ENCODE peak calls at places on chromosomes 5 and 9, in six cellular contexts. One of them, this sample, is unnamed.

GRCh38 chr5:83564069-83564749 is 92.7 kb downstream of the VCAN start:
- DNase-seq in IMR-90: peak
- DNase-seq in germinal center: peak
- DNase-seq in astrocyte: no peak
- DNase-seq in K562: peak
- DNase-seq in anterior cingulate cortex: no peak
- DNase-seq in this sample: peak

GRCh38 chr5:106269252-106269843 is 1401.4 kb downstream of the EFNA5 start:
- DNase-seq in IMR-90: peak
- DNase-seq in germinal center: no peak
- DNase-seq in astrocyte: peak
- DNase-seq in K562: no peak
- DNase-seq in anterior cingulate cortex: no peak
- DNase-seq in this sample: no peak

GRCh38 chr5:111820072-111820471 is 63.1 kb upstream of the NREP start:
- DNase-seq in IMR-90: no peak
- DNase-seq in germinal center: no peak
- DNase-seq in astrocyte: no peak
- DNase-seq in K562: no peak
- DNase-seq in anterior cingulate cortex: no peak
- DNase-seq in this sample: no peak

GRCh38 chr5:108472237-108472636 is 90.3 kb upstream of the FBXL17 start:
- DNase-seq in IMR-90: peak
- DNase-seq in germinal center: no peak
- DNase-seq in astrocyte: no peak
- DNase-seq in K562: peak
- DNase-seq in anterior cingulate cortex: no peak
- DNase-seq in this sample: no peak

GRCh38 chr5:124932791-124933600 is 186.6 kb upstream of the ZNF608 start:
- DNase-seq in IMR-90: peak
- DNase-seq in germinal center: no peak
- DNase-seq in astrocyte: peak
- DNase-seq in K562: no peak
- DNase-seq in anterior cingulate cortex: no peak
- DNase-seq in this sample: no peak

GRCh38 chr5:15500326-15500958 is 462 bp downstream of the FBXL7 start:
- DNase-seq in IMR-90: peak
- DNase-seq in germinal center: no peak
- DNase-seq in astrocyte: peak
- DNase-seq in K562: no peak
- DNase-seq in anterior cingulate cortex: peak
- DNase-seq in this sample: no peak

GRCh38 chr5:43309657-43310056 is 3.6 kb downstream of the HMGCS1 start:
- DNase-seq in IMR-90: peak
- DNase-seq in germinal center: no peak
- DNase-seq in astrocyte: peak
- DNase-seq in K562: peak
- DNase-seq in anterior cingulate cortex: no peak
- DNase-seq in this sample: no peak

GRCh38 chr9:35733109-35733541 is 659 bp downstream of the CREB3 start:
- DNase-seq in IMR-90: peak
- DNase-seq in germinal center: peak
- DNase-seq in astrocyte: peak
- DNase-seq in K562: peak
- DNase-seq in anterior cingulate cortex: no peak
- DNase-seq in this sample: peak

GRCh38 chr9:134659688-134660131 is 18.1 kb downstream of the COL5A1 start:
- DNase-seq in IMR-90: no peak
- DNase-seq in germinal center: no peak
- DNase-seq in astrocyte: no peak
- DNase-seq in K562: no peak
- DNase-seq in anterior cingulate cortex: no peak
- DNase-seq in this sample: no peak

GRCh38 chr5:134127988-134128647 is 13.6 kb downstream of the TCF7 start:
- DNase-seq in IMR-90: no peak
- DNase-seq in germinal center: no peak
- DNase-seq in astrocyte: peak
- DNase-seq in K562: no peak
- DNase-seq in anterior cingulate cortex: no peak
- DNase-seq in this sample: no peak

GRCh38 chr5:165202144-165202910 is 1696.9 kb downstream of the MAT2B start:
- DNase-seq in IMR-90: peak
- DNase-seq in germinal center: no peak
- DNase-seq in astrocyte: peak
- DNase-seq in K562: no peak
- DNase-seq in anterior cingulate cortex: no peak
- DNase-seq in this sample: no peak

GRCh38 chr9:95074632-95075269 is 242.8 kb downstream of the FANCC start:
- DNase-seq in IMR-90: no peak
- DNase-seq in germinal center: no peak
- DNase-seq in astrocyte: no peak
- DNase-seq in K562: no peak
- DNase-seq in anterior cingulate cortex: no peak
- DNase-seq in this sample: no peak

GRCh38 chr9:9820411-9820810 is 792.4 kb downstream of the PTPRD start:
- DNase-seq in IMR-90: no peak
- DNase-seq in germinal center: no peak
- DNase-seq in astrocyte: peak
- DNase-seq in K562: no peak
- DNase-seq in anterior cingulate cortex: no peak
- DNase-seq in this sample: no peak

GRCh38 chr9:136656339-136656738 is 6.4 kb upstream of the EGFL7 start:
- DNase-seq in IMR-90: no peak
- DNase-seq in germinal center: no peak
- DNase-seq in astrocyte: no peak
- DNase-seq in K562: no peak
- DNase-seq in anterior cingulate cortex: no peak
- DNase-seq in this sample: no peak

GRCh38 chr9:132048191-132048590 is 31.5 kb downstream of the MED27 start:
- DNase-seq in IMR-90: no peak
- DNase-seq in germinal center: no peak
- DNase-seq in astrocyte: peak
- DNase-seq in K562: no peak
- DNase-seq in anterior cingulate cortex: no peak
- DNase-seq in this sample: no peak

GRCh38 chr5:45038366-45038987 is 229.7 kb downstream of the MRPS30 start:
- DNase-seq in IMR-90: peak
- DNase-seq in germinal center: no peak
- DNase-seq in astrocyte: no peak
- DNase-seq in K562: peak
- DNase-seq in anterior cingulate cortex: no peak
- DNase-seq in this sample: peak

GRCh38 chr9:127390563-127390962 is 6.4 kb upstream of the SLC2A8 start:
- DNase-seq in IMR-90: no peak
- DNase-seq in germinal center: no peak
- DNase-seq in astrocyte: no peak
- DNase-seq in K562: peak
- DNase-seq in anterior cingulate cortex: no peak
- DNase-seq in this sample: no peak

GRCh38 chr5:168109441-168109840 is 182.0 kb upstream of the WWC1 start:
- DNase-seq in IMR-90: no peak
- DNase-seq in germinal center: no peak
- DNase-seq in astrocyte: peak
- DNase-seq in K562: no peak
- DNase-seq in anterior cingulate cortex: no peak
- DNase-seq in this sample: no peak

GRCh38 chr5:23730023-23730422 is 222.6 kb downstream of the PRDM9 start:
- DNase-seq in IMR-90: no peak
- DNase-seq in germinal center: no peak
- DNase-seq in astrocyte: no peak
- DNase-seq in K562: no peak
- DNase-seq in anterior cingulate cortex: no peak
- DNase-seq in this sample: no peak

GRCh38 chr5:143606043-143606752 is 202.7 kb upstream of the NR3C1 start:
- DNase-seq in IMR-90: peak
- DNase-seq in germinal center: no peak
- DNase-seq in astrocyte: peak
- DNase-seq in K562: no peak
- DNase-seq in anterior cingulate cortex: no peak
- DNase-seq in this sample: no peak

GRCh38 chr9:121192959-121193645 is 8.6 kb downstream of the RAB14 start:
- DNase-seq in IMR-90: peak
- DNase-seq in germinal center: no peak
- DNase-seq in astrocyte: no peak
- DNase-seq in K562: no peak
- DNase-seq in anterior cingulate cortex: no peak
- DNase-seq in this sample: no peak

GRCh38 chr5:169946743-169947142 is 33.6 kb downstream of the INSYN2B start:
- DNase-seq in IMR-90: peak
- DNase-seq in germinal center: no peak
- DNase-seq in astrocyte: peak
- DNase-seq in K562: no peak
- DNase-seq in anterior cingulate cortex: no peak
- DNase-seq in this sample: no peak

GRCh38 chr5:131423056-131423455 is 159.2 kb downstream of the CDC42SE2 start:
- DNase-seq in IMR-90: peak
- DNase-seq in germinal center: no peak
- DNase-seq in astrocyte: peak
- DNase-seq in K562: peak
- DNase-seq in anterior cingulate cortex: no peak
- DNase-seq in this sample: peak

GRCh38 chr5:35672995-35673394 is 55.3 kb downstream of the SPEF2 start:
- DNase-seq in IMR-90: no peak
- DNase-seq in germinal center: no peak
- DNase-seq in astrocyte: no peak
- DNase-seq in K562: no peak
- DNase-seq in anterior cingulate cortex: no peak
- DNase-seq in this sample: no peak

GRCh38 chr5:142087920-142088679 is 20.5 kb upstream of the NDFIP1 start:
- DNase-seq in IMR-90: no peak
- DNase-seq in germinal center: no peak
- DNase-seq in astrocyte: no peak
- DNase-seq in K562: no peak
- DNase-seq in anterior cingulate cortex: no peak
- DNase-seq in this sample: no peak

GRCh38 chr5:14870347-14871083 is 1.1 kb downstream of the ANKH start:
- DNase-seq in IMR-90: no peak
- DNase-seq in germinal center: peak
- DNase-seq in astrocyte: no peak
- DNase-seq in K562: no peak
- DNase-seq in anterior cingulate cortex: no peak
- DNase-seq in this sample: peak

GRCh38 chr9:128098017-128098935 is 29.3 kb downstream of the PTGES2 start:
- DNase-seq in IMR-90: peak
- DNase-seq in germinal center: no peak
- DNase-seq in astrocyte: peak
- DNase-seq in K562: peak
- DNase-seq in anterior cingulate cortex: peak
- DNase-seq in this sample: no peak

GRCh38 chr9:137745541-137745991 is 126.8 kb downstream of the EHMT1 start:
- DNase-seq in IMR-90: peak
- DNase-seq in germinal center: peak
- DNase-seq in astrocyte: peak
- DNase-seq in K562: peak
- DNase-seq in anterior cingulate cortex: no peak
- DNase-seq in this sample: no peak

GRCh38 chr9:16689352-16689938 is 181.0 kb downstream of the BNC2 start:
- DNase-seq in IMR-90: peak
- DNase-seq in germinal center: no peak
- DNase-seq in astrocyte: peak
- DNase-seq in K562: no peak
- DNase-seq in anterior cingulate cortex: no peak
- DNase-seq in this sample: no peak

This sample was measured in NCI-H1694.